ENCODE peak calls at places on chromosomes 4 and X, in ten cellular contexts. I is choroid plexus epithelial cell; T is thyroid gland; U is spleen; G is CD8-positive, alpha-beta T cell; Y is epithelial cell of esophagus; K is kidney epithelial cell; B is astrocyte of the spinal cord; F is skeletal muscle cell; M is HCT116. X is an unnamed sample.

GRCh38 chr4:15197005-15197404 is 194.7 kb downstream of the CPEB2 start:
- DNase-seq in T (no peak), Y (peak; percentile 36), G (no peak), F (peak; percentile 32), B (peak; percentile 69), M (no peak), U (no peak), K (no peak), I (peak; percentile 85), X (peak; percentile 64)

GRCh38 chrX:10574663-10575062 is 45.7 kb downstream of the MID1 start:
- DNase-seq in M (no peak), U (no peak), F (no peak), Y (peak; percentile 78), T (no peak), B (no peak), G (no peak), K (peak; percentile 19), I (no peak), X (no peak)

GRCh38 chr4:1445716-1446445 is 39.6 kb upstream of the NKX1-1 start:
- DNase-seq in G (no peak), Y (no peak), B (no peak), K (no peak), T (no peak), F (no peak), U (no peak), I (no peak), M (no peak), X (no peak)

GRCh38 chrX:143754183-143754582 is 33.6 kb upstream of the SPANXN2 start:
- DNase-seq in K (no peak), T (no peak), F (no peak), U (no peak), Y (peak; percentile 64), M (no peak), I (no peak), G (no peak), B (no peak), X (no peak)

GRCh38 chrX:27321632-27322031 is 141.5 kb downstream of the PPP4R3C start:
- DNase-seq in M (no peak), B (no peak), G (no peak), Y (no peak), T (no peak), U (no peak), I (no peak), F (no peak), K (no peak), X (no peak)

GRCh38 chr4:12846368-12846767 is 637.8 kb downstream of the RAB28 start:
- DNase-seq in I (no peak), M (no peak), T (no peak), U (no peak), Y (no peak), G (no peak), F (no peak), B (no peak), K (no peak), X (no peak)

GRCh38 chrX:72037601-72038000 is 94.1 kb downstream of the RTL5 start:
- DNase-seq in M (no peak), Y (no peak), U (no peak), F (no peak), T (no peak), G (no peak), I (no peak), K (no peak), B (no peak), X (no peak)

GRCh38 chr4:91448668-91449330 is 855.0 kb upstream of the GRID2 start:
- DNase-seq in G (no peak), F (peak; percentile 22), I (peak; percentile 50), U (no peak), K (peak; percentile 52), B (peak; percentile 78), M (peak; percentile 13), T (no peak), Y (peak; percentile 95), X (peak; percentile 67)

GRCh38 chr4:173014113-173014558 is 154.5 kb upstream of the GALNT7 start:
- DNase-seq in I (peak; percentile 82), G (no peak), M (no peak), K (no peak), Y (peak; percentile 90), F (peak; percentile 47), B (peak; percentile 89), T (no peak), U (no peak), X (peak; percentile 68)

GRCh38 chr4:182642831-182643230 is 274.4 kb downstream of the DCTD start:
- DNase-seq in G (no peak), U (no peak), M (no peak), F (peak; percentile 46), K (no peak), Y (no peak), B (peak; percentile 54), T (no peak), I (peak; percentile 93), X (peak; percentile 76)

GRCh38 chr4:84639143-84639542 is 56.2 kb downstream of the CDS1 start:
- DNase-seq in T (no peak), I (no peak), M (no peak), F (no peak), B (no peak), G (no peak), Y (no peak), U (no peak), K (no peak), X (no peak)

GRCh38 chr4:123696712-123697111 is 300.1 kb downstream of the SPRY1 start:
- DNase-seq in B (no peak), Y (no peak), K (no peak), T (no peak), I (no peak), U (no peak), F (no peak), M (no peak), G (no peak), X (no peak)

DNA sequence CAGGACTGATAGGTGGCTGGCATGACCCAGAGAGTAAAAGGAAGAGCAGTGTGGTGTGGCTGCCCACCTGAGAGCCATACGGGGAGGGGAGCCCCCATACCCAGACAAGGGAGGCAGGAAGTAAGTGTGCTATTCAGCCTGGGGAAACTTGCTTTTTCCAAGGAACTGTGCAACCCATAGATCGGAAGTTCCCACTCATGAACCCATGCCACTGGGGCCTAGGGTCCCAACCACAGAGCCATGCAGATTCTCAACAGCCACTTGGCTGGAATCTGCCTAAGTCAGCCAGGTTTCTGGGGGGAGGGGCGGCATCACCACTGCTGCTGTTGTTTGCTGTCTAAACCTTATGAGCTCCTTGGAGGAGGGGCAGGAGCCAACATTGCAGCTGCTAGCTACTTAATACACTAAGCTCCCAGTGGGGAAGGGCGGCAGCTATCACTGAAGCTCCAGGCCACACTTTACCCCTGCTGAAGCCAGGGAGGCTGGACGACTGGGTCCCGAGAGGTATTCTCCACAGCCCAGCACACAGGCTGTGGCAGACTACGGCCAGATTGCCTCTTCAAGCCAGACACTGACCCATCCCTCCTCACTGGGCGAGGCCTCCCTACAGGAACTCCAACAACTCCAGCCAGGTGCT is 410.4 kb downstream of the INPP4B start:
- DNase-seq in Y (no peak), K (no peak), T (peak; percentile 7), G (no peak), F (no peak), I (peak; percentile 4), U (no peak), M (no peak), B (no peak), X (no peak)
- H3K4me3 ChIP-seq in Y (no peak overlapping the region), K (no peak overlapping the region), T (no peak overlapping the region), G (no peak overlapping the region), F (no peak overlapping the region), I (no peak overlapping the region), U (no peak overlapping the region), M (no peak overlapping the region), B (no peak overlapping the region), X (no peak overlapping the region)

GRCh38 chr4:82247171-82247570 is 126.6 kb downstream of the HNRNPD start:
- DNase-seq in Y (peak; percentile 55), K (no peak), B (no peak), U (no peak), F (no peak), I (no peak), G (no peak), T (no peak), M (no peak), X (no peak)

GRCh38 chr4:82240410-82240809 is 133.4 kb downstream of the HNRNPD start:
- DNase-seq in F (no peak), K (no peak), U (no peak), B (no peak), M (no peak), Y (no peak), G (no peak), T (no peak), I (no peak), X (no peak)

GRCh38 chr4:82241534-82241933 is 132.3 kb downstream of the HNRNPD start:
- DNase-seq in K (no peak), T (no peak), I (no peak), U (no peak), M (no peak), F (no peak), B (no peak), G (no peak), Y (no peak), X (no peak)
- H3K4me3 ChIP-seq in K (no peak overlapping the region), T (no peak overlapping the region), I (no peak overlapping the region), U (no peak overlapping the region), M (no peak overlapping the region), F (no peak overlapping the region), B (no peak overlapping the region), G (no peak overlapping the region), Y (no peak overlapping the region), X (no peak overlapping the region)

GRCh38 chr4:40946652-40947051 is 196.9 kb downstream of the NSUN7 start:
- DNase-seq in K (no peak), G (no peak), T (no peak), B (no peak), Y (no peak), M (no peak), U (no peak), I (no peak), F (no peak), X (no peak)
- H3K4me3 ChIP-seq in K (no peak overlapping the region), G (no peak overlapping the region), T (no peak overlapping the region), B (no peak overlapping the region), Y (no peak overlapping the region), M (no peak overlapping the region), U (no peak overlapping the region), I (no peak overlapping the region), F (no peak overlapping the region), X (no peak overlapping the region)

GRCh38 chrX:70421618-70422017 is 1.5 kb upstream of the GDPD2 start:
- DNase-seq in Y (no peak), K (no peak), G (no peak), F (no peak), T (no peak), U (no peak), B (no peak), I (no peak), M (no peak), X (peak; percentile 11)

GRCh38 chrX:70426286-70427278 is 3.5 kb downstream of the GDPD2 start:
- DNase-seq in M (no peak), B (no peak), T (no peak), U (no peak), Y (no peak), G (no peak), I (no peak), F (no peak), K (no peak), X (no peak)

GRCh38 chrX:70423937-70424336 is 823 bp downstream of the GDPD2 start:
- DNase-seq in M (no peak), I (no peak), Y (no peak), T (no peak), B (no peak), K (no peak), G (no peak), U (no peak), F (no peak), X (no peak)

GRCh38 chrX:70424801-70425200 is 1.7 kb downstream of the GDPD2 start:
- DNase-seq in I (no peak), G (no peak), M (no peak), K (no peak), B (no peak), U (no peak), F (no peak), T (no peak), Y (no peak), X (no peak)

GRCh38 chrX:70422886-70423336 is at the start of gene GDPD2:
- DNase-seq in I (no peak), F (no peak), U (no peak), G (no peak), T (peak; percentile 49), K (no peak), M (no peak), Y (peak; percentile 39), B (peak; percentile 29), X (peak; percentile 22)
- H3K4me3 ChIP-seq in I (no peak within 1 kb of the TSS), F (no peak within 1 kb of the TSS), U (no peak within 1 kb of the TSS), G (no peak within 1 kb of the TSS), T (no peak within 1 kb of the TSS), K (no peak within 1 kb of the TSS), M (no peak within 1 kb of the TSS), Y (peak within 1 kb of the TSS; percentile 15), B (no peak within 1 kb of the TSS), X (no peak within 1 kb of the TSS)

X was measured in fibroblast of pulmonary artery.